ENCODE peak calls at places on chromosome 9, in five cellular contexts. I, F, G, Z and Y are unnamed samples.

GRCh38 chr9:35669331-35670145 is 4.2 kb upstream of the CA9 start:
- DNase-seq in I (peak), F (no peak), G (no peak), Z (no peak), Y (no peak)

GRCh38 chr9:109411818-109412352 is 86.2 kb downstream of the PTPN3 start:
- DNase-seq in I (peak), F (peak), G (peak), Z (no peak), Y (peak)

GRCh38 chr9:106921341-106921899 is 58.5 kb downstream of the ZNF462 start:
- DNase-seq in I (peak), F (no peak), G (peak), Z (no peak), Y (no peak)

GRCh38 chr9:98342819-98343208 is 87.4 kb upstream of the TBC1D2 start:
- DNase-seq in I (no peak), F (no peak), G (no peak), Z (no peak), Y (no peak)

GRCh38 chr9:78121488-78121887 is 89.9 kb upstream of the GNAQ start:
- DNase-seq in I (peak), F (peak), G (peak), Z (peak), Y (peak)

GRCh38 chr9:75299324-75299723 is 211.0 kb downstream of the OSTF1 start:
- DNase-seq in I (no peak), F (no peak), G (no peak), Z (no peak), Y (no peak)

GRCh38 chr9:36748322-36748899 is 175.7 kb downstream of the MELK start:
- DNase-seq in I (peak), F (peak), G (peak), Z (no peak), Y (peak)

GRCh38 chr9:33623658-33624586 is 99.9 kb downstream of the ANKRD18B start:
- DNase-seq in I (peak), F (peak), G (peak), Z (peak), Y (peak)

GRCh38 chr9:99112750-99113417 is 8.0 kb downstream of the TGFBR1 start:
- DNase-seq in I (no peak), F (no peak), G (no peak), Z (no peak), Y (no peak)

GRCh38 chr9:22976454-22976853 is 529.8 kb downstream of the DMRTA1 start:
- DNase-seq in I (no peak), F (no peak), G (peak), Z (no peak), Y (peak)